ENCODE peak calls at places on chromosome 22, in four cellular contexts. H is lower leg skin, T is K562, Y is GM13976. E is an unnamed sample.

GRCh38 chr22:20569059-20570058 is 61.9 kb downstream of the MED15 start:
- DNase-seq in H (peak), T (no peak), Y (no peak), E (peak)

GRCh38 chr22:39417641-39418040 is 18.1 kb downstream of the TAB1 start:
- DNase-seq in H (no peak), T (no peak), Y (no peak), E (no peak)

GRCh38 chr22:37898441-37899181 is 7.5 kb upstream of the MICALL1 start:
- DNase-seq in H (peak), T (no peak), Y (no peak), E (no peak)

GRCh38 chr22:45805413-45805812 is 133.8 kb downstream of the ATXN10 start:
- DNase-seq in H (no peak), T (no peak), Y (no peak), E (no peak)

GRCh38 chr22:35102663-35103062 is 36.7 kb downstream of the ISX start:
- DNase-seq in H (no peak), T (peak), Y (peak), E (no peak)

GRCh38 chr22:31259798-31260473 is 32.4 kb downstream of the PIK3IP1 start:
- DNase-seq in H (no peak), T (no peak), Y (no peak), E (no peak)

GRCh38 chr22:36373258-36373579 is 14.5 kb downstream of the MYH9 start:
- DNase-seq in H (no peak), T (no peak), Y (no peak), E (no peak)

GRCh38 chr22:40421082-40421350 is 50.6 kb downstream of the SGSM3 start:
- DNase-seq in H (no peak), T (no peak), Y (no peak), E (no peak)

GRCh38 chr22:27241430-27242110 is 560.0 kb downstream of the MN1 start:
- DNase-seq in H (no peak), T (no peak), Y (no peak), E (no peak)

GRCh38 chr22:46086577-46087335 is 63.6 kb upstream of the PPARA start:
- DNase-seq in H (no peak), T (peak), Y (no peak), E (peak)

GRCh38 chr22:48940266-48940987 is 887.2 kb downstream of the BRD1 start:
- DNase-seq in H (no peak), T (no peak), Y (no peak), E (peak)

GRCh38 chr22:36862251-36863242 is 1.7 kb downstream of the NCF4 start:
- DNase-seq in H (peak), T (no peak), Y (peak), E (no peak)

GRCh38 chr22:42863349-42863911 is 6.4 kb upstream of the ARFGAP3 start:
- DNase-seq in H (no peak), T (no peak), Y (peak), E (no peak)

GRCh38 chr22:30436196-30436595 is 10.6 kb downstream of the MTFP1 start:
- DNase-seq in H (no peak), T (no peak), Y (no peak), E (no peak)

GRCh38 chr22:28882545-28882877 is 861 bp upstream of the ZNRF3 start:
- DNase-seq in H (peak), T (no peak), Y (no peak), E (no peak)

GRCh38 chr22:33038131-33038772 is 19.9 kb downstream of the SYN3 start:
- DNase-seq in H (no peak), T (no peak), Y (no peak), E (no peak)

GRCh38 chr22:39622881-39623367 is 52.4 kb downstream of the CACNA1I start:
- DNase-seq in H (peak), T (peak), Y (peak), E (no peak)

GRCh38 chr22:50218996-50219727 is 18.4 kb downstream of the SELENOO start:
- DNase-seq in H (peak), T (peak), Y (no peak), E (no peak)

GRCh38 chr22:50086526-50086925 is 1.3 kb upstream of the MLC1 start:
- DNase-seq in H (no peak), T (no peak), Y (no peak), E (no peak)

GRCh38 chr22:39946571-39947407 is 13.4 kb upstream of the TMA7B start:
- DNase-seq in H (no peak), T (peak), Y (no peak), E (no peak)

GRCh38 chr22:37009490-37009889 is 9.8 kb downstream of the TST start:
- DNase-seq in H (no peak), T (no peak), Y (no peak), E (no peak)

GRCh38 chr22:45131749-45132148 is 32.0 kb upstream of the NUP50 start:
- DNase-seq in H (peak), T (no peak), Y (no peak), E (no peak)

GRCh38 chr22:22709719-22710445 is 65.5 kb downstream of the GGTLC2 start:
- DNase-seq in H (peak), T (peak), Y (no peak), E (no peak)

E was measured in suprapubic skin.